ENCODE peak calls at places on chromosomes 1 and 21, in five cellular contexts. Q, R, W, K and V are unnamed samples.

GRCh38 chr1:77459881-77460280 is 178.1 kb downstream of the AK5 start:
- DNase-seq in Q (no peak), R (no peak), W (no peak), K (no peak), V (no peak)

GRCh38 chr21:38048241-38048640 is 132.0 kb upstream of the KCNJ6 start:
- DNase-seq in Q (no peak), R (no peak), W (no peak), K (no peak), V (no peak)

GRCh38 chr1:45297604-45298356 is 28.9 kb upstream of the HPDL start:
- DNase-seq in Q (no peak), R (no peak), W (no peak), K (no peak), V (no peak)

GRCh38 chr1:7046314-7046713 is 261.1 kb downstream of the CAMTA1 start:
- DNase-seq in Q (no peak), R (peak), W (peak), K (peak), V (no peak)

GRCh38 chr1:2136386-2136821 is 58.2 kb downstream of the FAAP20 start:
- DNase-seq in Q (no peak), R (no peak), W (no peak), K (no peak), V (no peak)

GRCh38 chr1:30534551-30534940 is 188.8 kb downstream of the MATN1 start:
- DNase-seq in Q (no peak), R (no peak), W (no peak), K (no peak), V (no peak)

GRCh38 chr1:163820748-163821147 is 499.0 kb downstream of the NUF2 start:
- DNase-seq in Q (no peak), R (no peak), W (no peak), K (no peak), V (no peak)

GRCh38 chr1:116151739-116152576 is 40.8 kb downstream of the MAB21L3 start:
- DNase-seq in Q (peak), R (peak), W (peak), K (peak), V (peak)

GRCh38 chr1:21633992-21634475 is 35.1 kb downstream of the RAP1GAP start:
- DNase-seq in Q (peak), R (no peak), W (no peak), K (no peak), V (no peak)

GRCh38 chr1:87888456-87888855 is 559.8 kb downstream of the LMO4 start:
- DNase-seq in Q (no peak), R (no peak), W (no peak), K (no peak), V (no peak)

GRCh38 chr21:45737485-45738166 is 94.1 kb downstream of the PCBP3 start:
- DNase-seq in Q (no peak), R (no peak), W (no peak), K (no peak), V (no peak)

GRCh38 chr1:58848818-58849411 is 65.1 kb upstream of the JUN start:
- DNase-seq in Q (peak), R (peak), W (peak), K (peak), V (no peak)

GRCh38 chr1:63322248-63322943 is at the start of gene FOXD3:
- DNase-seq in Q (peak), R (no peak), W (peak), K (peak), V (no peak)

GRCh38 chr1:44707112-44707881 is 23.7 kb downstream of the RNU5D-1 start:
- DNase-seq in Q (no peak), R (peak), W (no peak), K (no peak), V (no peak)

GRCh38 chr1:218273757-218274505 is 11.2 kb upstream of the RRP15 start:
- DNase-seq in Q (no peak), R (no peak), W (no peak), K (no peak), V (no peak)

GRCh38 chr1:10755977-10756521 is 40.4 kb downstream of the CASZ1 start:
- DNase-seq in Q (peak), R (no peak), W (peak), K (peak), V (no peak)

GRCh38 chr1:37120279-37120678 is 86.0 kb upstream of the GRIK3 start:
- DNase-seq in Q (no peak), R (no peak), W (no peak), K (no peak), V (no peak)

GRCh38 chr21:42234464-42235241 is 15.7 kb downstream of the ABCG1 start:
- DNase-seq in Q (no peak), R (no peak), W (peak), K (peak), V (peak)

GRCh38 chr1:196685506-196685905 is 33.7 kb downstream of the CFH start:
- DNase-seq in Q (no peak), R (no peak), W (no peak), K (no peak), V (no peak)

GRCh38 chr21:29018540-29018939 is 609 bp downstream of the RWDD2B start:
- DNase-seq in Q (no peak), R (no peak), W (no peak), K (no peak), V (no peak)

GRCh38 chr21:41481191-41481590 is 26.8 kb downstream of the TMPRSS2 start:
- DNase-seq in Q (no peak), R (peak), W (no peak), K (no peak), V (no peak)

GRCh38 chr1:19074902-19075721 is 118.6 kb upstream of the IFFO2 start:
- DNase-seq in Q (no peak), R (no peak), W (no peak), K (no peak), V (no peak)

GRCh38 chr1:30745834-30746208 is 11.8 kb downstream of the LAPTM5 start:
- DNase-seq in Q (no peak), R (no peak), W (no peak), K (no peak), V (no peak)

GRCh38 chr21:46001821-46002681 is 20.5 kb downstream of the COL6A1 start:
- DNase-seq in Q (peak), R (no peak), W (peak), K (peak), V (no peak)

GRCh38 chr1:106600626-106601025 is 455.8 kb upstream of the PRMT6 start:
- DNase-seq in Q (no peak), R (no peak), W (no peak), K (no peak), V (no peak)

GRCh38 chr21:36028127-36029069 is 31.9 kb downstream of the SETD4 start:
- DNase-seq in Q (peak), R (peak), W (peak), K (peak), V (peak)

GRCh38 chr1:232769718-232770117 is 35.5 kb upstream of the MAP10 start:
- DNase-seq in Q (no peak), R (no peak), W (no peak), K (no peak), V (no peak)

GRCh38 chr1:1782399-1783221 is 4.3 kb upstream of the NADK start:
- DNase-seq in Q (no peak), R (no peak), W (peak), K (peak), V (no peak)

GRCh38 chr1:22739648-22740385 is 29.2 kb downstream of the EPHB2 start:
- DNase-seq in Q (no peak), R (peak), W (no peak), K (peak), V (no peak)

GRCh38 chr1:12436345-12436658 is 181.7 kb downstream of the DHRS3 start:
- DNase-seq in Q (no peak), R (no peak), W (no peak), K (no peak), V (no peak)

GRCh38 chr1:222620566-222620965 is 2.7 kb downstream of the MIA3 start:
- DNase-seq in Q (no peak), R (no peak), W (no peak), K (no peak), V (no peak)
- H3K27ac ChIP-seq in Q (no peak), R (no peak), W (no peak), K (no peak), V (no peak)

DNA sequence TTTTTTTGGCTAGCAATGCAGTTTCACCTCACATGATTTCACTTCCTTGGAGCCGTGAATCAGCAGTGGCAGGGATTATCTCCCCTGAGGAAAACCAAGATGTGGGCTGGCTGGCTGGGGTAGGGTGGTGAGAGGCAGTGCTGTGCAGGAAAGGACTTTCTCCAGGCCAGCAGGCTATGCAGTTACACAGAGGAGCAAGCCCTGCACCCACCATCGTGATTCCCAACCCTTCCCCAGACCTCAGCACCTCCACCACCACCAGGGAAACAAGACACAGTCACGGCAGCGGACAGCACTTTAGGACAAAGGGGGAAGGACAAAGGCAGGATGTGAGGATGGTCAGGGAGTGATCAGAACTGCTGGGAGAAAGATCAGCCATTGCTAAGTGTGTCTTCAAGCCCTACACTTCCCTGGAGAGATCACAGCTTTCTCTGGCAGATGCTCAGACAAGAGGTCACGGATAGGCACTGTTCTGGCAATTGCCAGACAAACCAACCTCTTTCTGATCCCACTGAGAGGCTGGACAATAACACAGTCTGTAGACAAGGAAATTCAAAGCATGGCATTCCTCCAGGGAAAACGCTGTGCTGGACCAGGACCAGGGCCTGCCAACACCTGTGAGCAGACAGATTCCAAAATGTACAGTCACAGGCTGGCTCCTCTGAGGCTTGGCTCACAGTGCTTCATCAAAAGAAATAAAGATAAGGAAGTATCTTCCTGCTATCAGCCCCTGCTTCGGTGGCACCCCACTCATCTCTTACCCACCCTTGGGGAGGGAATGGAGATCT is 509.4 kb downstream of the SMYD3 start:
- DNase-seq in Q (peak), R (no peak), W (no peak), K (no peak), V (no peak)
- H3K27ac ChIP-seq in Q (no peak), R (peak), W (no peak), K (no peak), V (no peak)

GRCh38 chr1:108854226-108855019 is 2.5 kb downstream of the AKNAD1 start:
- DNase-seq in Q (no peak), R (no peak), W (no peak), K (no peak), V (no peak)

GRCh38 chr1:108852541-108852940 is 4.4 kb downstream of the AKNAD1 start:
- DNase-seq in Q (no peak), R (no peak), W (no peak), K (no peak), V (no peak)

GRCh38 chr1:108848802-108849201 is 8.1 kb downstream of the AKNAD1 start:
- DNase-seq in Q (no peak), R (no peak), W (no peak), K (no peak), V (no peak)

GRCh38 chr1:108852141-108852540 is 4.8 kb downstream of the AKNAD1 start:
- DNase-seq in Q (no peak), R (no peak), W (no peak), K (no peak), V (no peak)

GRCh38 chr1:108851567-108851966 is 5.3 kb downstream of the AKNAD1 start:
- DNase-seq in Q (no peak), R (no peak), W (no peak), K (no peak), V (no peak)
- H3K27ac ChIP-seq in Q (peak), R (no peak), W (no peak), K (no peak), V (peak)

GRCh38 chr21:16509466-16509865 is 779.7 kb downstream of the USP25 start:
- DNase-seq in Q (no peak), R (no peak), W (no peak), K (no peak), V (no peak)
- H3K27ac ChIP-seq in Q (peak), R (no peak), W (no peak), K (no peak), V (no peak)

GRCh38 chr1:165896277-165896676 is 68.9 kb downstream of the UCK2 start:
- DNase-seq in Q (no peak), R (peak), W (no peak), K (no peak), V (no peak)

GRCh38 chr1:165900576-165901380 is 73.4 kb downstream of the UCK2 start:
- DNase-seq in Q (no peak), R (no peak), W (peak), K (no peak), V (no peak)

GRCh38 chr1:165899461-165899941 is 72.1 kb downstream of the UCK2 start:
- DNase-seq in Q (no peak), R (no peak), W (peak), K (no peak), V (no peak)

GRCh38 chr1:165897326-165898303 is 70.2 kb downstream of the UCK2 start:
- DNase-seq in Q (no peak), R (no peak), W (peak), K (no peak), V (no peak)

GRCh38 chr1:165898837-165899236 is 71.4 kb downstream of the UCK2 start:
- DNase-seq in Q (no peak), R (peak), W (peak), K (no peak), V (no peak)
- H3K27ac ChIP-seq in Q (peak), R (peak), W (no peak), K (no peak), V (no peak)

DNA sequence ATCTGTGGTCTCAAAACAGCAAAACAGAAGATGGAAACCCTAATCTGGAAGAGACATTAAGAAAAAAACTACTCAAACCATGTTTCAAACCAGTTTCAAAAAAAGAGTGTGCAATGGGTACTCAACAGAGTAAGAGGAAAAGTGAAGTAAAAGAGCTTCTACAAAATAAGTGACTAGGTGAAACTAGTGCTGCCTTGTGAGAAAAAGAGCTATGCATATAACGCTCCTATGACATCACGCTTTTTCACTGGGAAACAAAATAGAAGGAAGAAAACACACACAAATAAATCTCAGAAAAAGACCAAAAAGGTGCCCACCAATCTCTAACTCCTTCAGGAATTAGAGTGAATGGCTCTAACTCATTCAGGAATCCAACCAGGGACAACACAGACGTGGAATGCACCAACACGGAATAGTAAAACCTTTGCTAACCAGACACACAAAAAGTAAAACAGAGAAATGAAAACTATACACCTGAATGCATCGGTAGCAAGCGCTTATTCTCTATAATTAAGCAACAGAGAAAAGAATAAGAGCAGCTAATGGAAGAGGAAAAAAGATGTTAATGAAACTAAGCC is 1.3 kb downstream of the FOXJ3 start:
- DNase-seq in Q (no peak), R (no peak), W (no peak), K (no peak), V (no peak)
- H3K27ac ChIP-seq in Q (no peak), R (no peak), W (no peak), K (no peak), V (peak)

DNA sequence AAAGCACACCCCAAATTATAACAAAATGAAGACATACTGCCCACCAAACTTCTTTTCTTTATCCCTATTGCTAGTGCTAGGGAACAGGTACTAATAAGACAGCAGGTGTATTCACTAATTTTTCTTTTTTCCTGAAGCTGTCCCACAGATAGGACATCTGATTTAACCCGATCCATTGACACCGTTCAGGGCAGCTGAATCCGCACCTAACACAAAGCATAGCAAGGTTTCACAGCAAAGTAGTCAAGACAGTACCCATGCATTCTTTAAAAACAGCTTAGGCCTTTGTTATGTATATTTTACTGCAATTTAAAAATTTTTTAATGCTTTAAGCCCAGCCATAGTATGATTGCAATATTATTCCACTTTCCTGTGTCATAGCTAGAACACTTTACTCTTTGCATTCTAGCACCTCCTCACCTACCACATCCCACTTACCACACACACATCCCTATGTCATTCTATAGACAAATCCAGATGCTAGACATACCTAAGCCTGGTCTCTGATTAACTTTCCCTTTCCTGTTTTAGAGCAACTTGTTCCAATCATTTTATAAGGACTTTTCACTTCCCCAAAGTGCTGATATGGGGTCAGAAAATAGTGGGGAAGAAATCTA is 40.4 kb downstream of the GATAD2B start:
- DNase-seq in Q (no peak), R (no peak), W (no peak), K (no peak), V (no peak)
- H3K27ac ChIP-seq in Q (no peak), R (no peak), W (no peak), K (no peak), V (no peak)